ENCODE peak calls at places on chromosomes 2 and 18, in ten cellular contexts. R, P, Z, D, N, Y, G, M, W and J are unnamed samples.

GRCh38 chr18:23893653-23894052 is 120.9 kb upstream of the TTC39C start:
- DNase-seq in P (no peak), N (no peak), Z (no peak), R (no peak), G (no peak), Y (no peak), W (no peak), D (no peak), M (no peak), J (no peak)

GRCh38 chr2:224934542-224935188 is 107.6 kb downstream of the DOCK10 start:
- DNase-seq in R (no peak), M (no peak), Y (no peak), N (no peak), D (no peak), G (no peak), Z (no peak), P (no peak), W (no peak), J (no peak)

GRCh38 chr2:172864182-172864581 is 128.5 kb downstream of the RAPGEF4 start:
- DNase-seq in P (peak; percentile 64), Y (peak; percentile 60), R (peak; percentile 51), D (no peak), N (no peak), Z (no peak), G (peak; percentile 8), M (peak; percentile 54), W (peak; percentile 13), J (peak; percentile 58)

GRCh38 chr2:1940660-1941059 is 196.3 kb upstream of the PXDN start:
- DNase-seq in M (no peak), Z (peak; percentile 59), P (no peak), R (peak; percentile 44), D (no peak), Y (peak; percentile 62), G (no peak), N (no peak), W (no peak), J (no peak)

GRCh38 chr2:133787207-133787606 is 218.9 kb upstream of the NCKAP5 start:
- DNase-seq in G (no peak), Z (no peak), W (no peak), P (no peak), Y (no peak), N (no peak), D (peak; percentile 44), R (no peak), M (no peak), J (no peak)

GRCh38 chr2:168518555-168519066 is 62.5 kb downstream of the CERS6 start:
- DNase-seq in M (no peak), D (peak; percentile 61), Y (no peak), R (no peak), P (no peak), G (no peak), W (no peak), Z (no peak), N (no peak), J (no peak)

GRCh38 chr2:236168110-236169067 is at the start of gene GBX2:
- DNase-seq in W (no peak), P (peak; percentile 89), D (peak; percentile 66), Y (no peak), R (no peak), N (no peak), M (peak; percentile 28), Z (no peak), G (peak; percentile 80), J (peak; percentile 74)

GRCh38 chr18:34097312-34097711 is 127.4 kb downstream of the NOL4 start:
- DNase-seq in Z (no peak), W (no peak), R (no peak), D (peak; percentile 20), P (no peak), Y (no peak), N (no peak), G (no peak), M (no peak), J (no peak)

GRCh38 chr2:103667335-103667884 is 905.6 kb downstream of the TMEM182 start:
- DNase-seq in N (no peak), P (no peak), R (no peak), Y (no peak), G (no peak), W (no peak), D (no peak), M (no peak), Z (no peak), J (no peak)

GRCh38 chr2:152594022-152594712 is 123.1 kb downstream of the PRPF40A start:
- DNase-seq in D (no peak), W (peak; percentile 68), N (peak; percentile 32), P (no peak), Y (no peak), G (no peak), Z (peak; percentile 21), M (peak; percentile 47), R (no peak), J (no peak)

GRCh38 chr2:237429761-237430160 is 15.8 kb upstream of the COL6A3 start:
- DNase-seq in P (no peak), N (no peak), D (no peak), R (peak; percentile 78), W (no peak), Z (no peak), G (no peak), M (no peak), Y (peak; percentile 88), J (no peak)

GRCh38 chr18:58754544-58755068 is 83.3 kb downstream of the MALT1 start:
- DNase-seq in G (no peak), D (no peak), Z (no peak), W (no peak), M (peak; percentile 18), P (no peak), Y (peak; percentile 57), R (no peak), N (peak; percentile 39), J (no peak)

GRCh38 chr2:191209346-191209745 is 35.9 kb upstream of the MYO1B start:
- DNase-seq in W (no peak), N (no peak), Y (no peak), G (no peak), Z (no peak), D (no peak), P (no peak), M (no peak), R (no peak), J (no peak)

GRCh38 chr2:66301073-66301766 is 133.7 kb upstream of the MEIS1 start:
- DNase-seq in Z (no peak), W (no peak), P (no peak), M (peak; percentile 14), G (no peak), R (no peak), Y (no peak), N (no peak), D (no peak), J (no peak)

GRCh38 chr18:76568726-76569125 is 73.7 kb upstream of the ZNF516 start:
- DNase-seq in R (peak; percentile 22), M (no peak), N (no peak), P (no peak), W (no peak), D (peak; percentile 19), Z (no peak), Y (no peak), G (no peak), J (no peak)

GRCh38 chr18:75173125-75173432 is 35.9 kb downstream of the PTGR3 start:
- DNase-seq in Y (no peak), P (no peak), M (no peak), R (no peak), Z (no peak), G (no peak), D (no peak), W (peak; percentile 43), N (no peak), J (no peak)
- TF ChIP-seq CTCF in Y (peak; percentile 8), P (no peak), M (no peak), R (no peak), Z (no peak), G (peak; percentile 18), D (no peak), W (peak; percentile 44), N (no peak), J (peak; percentile 23)

DNA sequence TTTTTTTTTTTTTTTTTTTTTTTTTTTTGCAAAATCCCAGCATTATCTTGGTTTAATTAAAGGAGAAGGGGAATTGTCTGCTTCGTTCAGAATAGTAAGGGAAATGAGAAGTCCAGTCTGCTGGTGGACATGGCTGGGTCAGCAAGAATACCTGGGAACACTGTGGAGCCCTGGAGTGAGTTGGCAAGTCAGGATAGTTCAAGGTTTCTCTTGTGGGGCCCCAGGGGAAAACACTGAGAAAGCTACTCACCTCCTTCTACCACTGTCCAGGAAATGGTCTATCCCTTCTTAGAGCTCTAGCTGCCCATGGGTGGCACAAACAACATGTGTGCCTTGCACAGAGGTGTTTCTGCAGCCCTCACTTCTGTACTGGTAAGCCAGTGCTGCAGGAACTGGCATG is 169.1 kb upstream of the SIX2 start:
- DNase-seq in P (no peak), Z (no peak), N (no peak), W (no peak), M (no peak), R (no peak), D (peak; percentile 28), Y (no peak), G (no peak), J (no peak)
- H3K27ac ChIP-seq in P (no peak overlapping the region), Z (no peak overlapping the region), N (no peak overlapping the region), W (no peak overlapping the region), M (no peak overlapping the region), R (no peak overlapping the region), D (peak overlapping the region; percentile 58), Y (no peak overlapping the region), G (no peak overlapping the region), J (no peak overlapping the region)

GRCh38 chr2:127143851-127144782 is 37.2 kb upstream of the BIN1 start:
- DNase-seq in R (no peak), Z (peak; percentile 72), Y (no peak), W (no peak), P (peak; percentile 33), M (no peak), D (peak; percentile 16), N (no peak), G (peak; percentile 12), J (no peak)
- TF ChIP-seq CTCF in R (no peak), Z (peak; percentile 41), Y (no peak), W (no peak), P (no peak), M (no peak), D (no peak), N (no peak), G (peak; percentile 28), J (peak; percentile 25)

GRCh38 chr2:75031906-75032803 is 73.7 kb downstream of the POLE4 start:
- DNase-seq in N (no peak), G (no peak), R (no peak), Y (no peak), D (no peak), Z (no peak), P (no peak), M (no peak), W (no peak), J (no peak)

GRCh38 chr2:75030218-75031009 is 72.0 kb downstream of the POLE4 start:
- DNase-seq in D (no peak), N (no peak), R (no peak), P (no peak), M (no peak), G (no peak), W (no peak), Y (no peak), Z (no peak), J (no peak)

GRCh38 chr2:75031171-75031570 is 72.7 kb downstream of the POLE4 start:
- DNase-seq in Z (no peak), D (no peak), G (no peak), N (no peak), Y (no peak), P (no peak), R (no peak), W (no peak), M (no peak), J (no peak)

GRCh38 chr2:75041226-75041625 is 82.8 kb downstream of the POLE4 start:
- DNase-seq in M (no peak), R (no peak), Y (no peak), D (no peak), Z (no peak), G (no peak), W (no peak), N (no peak), P (no peak), J (no peak)

GRCh38 chr2:75035444-75036353 is 77.3 kb downstream of the POLE4 start:
- DNase-seq in M (no peak), W (peak; percentile 2), G (no peak), Z (no peak), R (no peak), N (no peak), Y (no peak), D (no peak), P (no peak), J (no peak)
- H3K27ac ChIP-seq in M (no peak overlapping the region), W (no peak overlapping the region), G (no peak overlapping the region), Z (no peak overlapping the region), R (no peak overlapping the region), N (no peak overlapping the region), Y (peak overlapping the region; percentile 1), D (no peak overlapping the region), P (no peak overlapping the region), J (no peak overlapping the region)